ENCODE peak calls at places on chromosomes 11 and 22, in seven cellular contexts. D, I, M, F, X, Y and V are unnamed samples.

GRCh38 chr22:47094861-47095330 is 332.4 kb downstream of the TBC1D22A start:
- DNase-seq in X (no peak), D (no peak), M (no peak), I (no peak), F (no peak), Y (no peak), V (no peak)

GRCh38 chr22:39731881-39732555 is 161.5 kb downstream of the CACNA1I start:
- DNase-seq in F (no peak), X (no peak), I (no peak), D (no peak), M (no peak), Y (no peak), V (peak)

GRCh38 chr11:2099523-2100316 is 39.5 kb downstream of the IGF2 start:
- DNase-seq in Y (peak), F (no peak), D (no peak), X (no peak), I (no peak), M (no peak), V (no peak)

GRCh38 chr11:10778217-10778970 is 27.3 kb downstream of the CTR9 start:
- DNase-seq in F (no peak), I (no peak), Y (no peak), X (no peak), M (no peak), D (no peak), V (no peak)

GRCh38 chr22:47054231-47055072 is 292.0 kb downstream of the TBC1D22A start:
- DNase-seq in I (no peak), M (no peak), F (no peak), D (no peak), Y (peak), X (no peak), V (no peak)

GRCh38 chr11:64232182-64233018 is 2.0 kb upstream of the VEGFB start:
- DNase-seq in X (no peak), D (no peak), F (no peak), M (no peak), Y (no peak), I (no peak), V (no peak)

GRCh38 chr11:60376601-60377000 is 1.7 kb upstream of the MS4A7 start:
- DNase-seq in Y (no peak), I (no peak), F (no peak), M (no peak), D (no peak), X (no peak), V (no peak)

GRCh38 chr22:46758867-46759290 is 3.6 kb upstream of the TBC1D22A start:
- DNase-seq in M (peak), D (peak), I (no peak), F (peak), X (peak), Y (peak), V (no peak)

GRCh38 chr11:46631676-46632075 is 14.3 kb downstream of the ATG13 start:
- DNase-seq in M (no peak), I (no peak), D (no peak), F (no peak), Y (no peak), X (no peak), V (no peak)

GRCh38 chr11:129866328-129866727 is 29.1 kb downstream of the NFRKB start:
- DNase-seq in D (no peak), M (no peak), I (no peak), F (no peak), Y (no peak), X (no peak), V (no peak)